ENCODE peak calls at places on chromosomes 1 and 21, in ten cellular contexts. H is GDM1; A is stimulated activated CD4-positive, alpha-beta T cell treated with anti-CD3 and anti-CD28 coated beads, Interleukin-4, amount 100 ng/mL, for 1 hour; L is OCI-M1; U is NCI-H1092; X is GM04503; S is SHP77 treated with DMSO at 0.1 percent for 48 hours; R is activated CD8-positive, alpha-beta memory T cell treated with anti-CD3 and anti-CD28 coated beads for 48 hours; V is endothelial cell of umbilical vein; D is nucleus accumbens. O is an unnamed sample.
A peak's percentile ranks its signal among the peaks of the same experiment; 100 is the strongest.

GRCh38 chr1:44500181-44501021 is 95.3 kb downstream of the RNF220 start:
- DNase-seq in U (peak; percentile 16), D (no peak), R (no peak), A (no peak), V (peak; percentile 59), H (no peak), L (no peak), S (no peak), X (no peak), O (no peak)

GRCh38 chr1:204506969-204507316 is 9.3 kb upstream of the MDM4 start:
- DNase-seq in X (peak; percentile 68), S (peak; percentile 84), R (peak; percentile 99), A (peak; percentile 72), H (peak; percentile 83), L (peak; percentile 99), U (peak; percentile 94), V (peak; percentile 97), D (peak; percentile 72), O (peak; percentile 92)

GRCh38 chr1:5915587-5916571 is 76.3 kb downstream of the NPHP4 start:
- DNase-seq in V (peak; percentile 40), D (no peak), S (no peak), L (peak; percentile 63), H (no peak), A (peak; percentile 22), X (peak; percentile 12), U (no peak), R (no peak), O (peak; percentile 58)

GRCh38 chr1:22957066-22957465 is 15.6 kb downstream of the LACTBL1 start:
- DNase-seq in A (no peak), H (no peak), L (no peak), R (no peak), X (no peak), D (no peak), V (no peak), U (no peak), S (no peak), O (no peak)

GRCh38 chr21:46189213-46189958 is 5.1 kb upstream of the SPATC1L start:
- DNase-seq in R (no peak), H (no peak), L (no peak), D (no peak), U (no peak), X (no peak), S (no peak), V (peak; percentile 14), A (no peak), O (peak; percentile 45)

GRCh38 chr21:17738171-17738953 is 80.8 kb downstream of the C21orf91 start:
- DNase-seq in V (peak; percentile 9), L (no peak), U (no peak), S (no peak), R (no peak), A (no peak), H (no peak), D (no peak), X (no peak), O (no peak)

GRCh38 chr1:3880429-3881190 is 19.5 kb downstream of the C1orf174 start:
- DNase-seq in X (no peak), A (no peak), S (no peak), U (no peak), L (no peak), R (no peak), D (no peak), V (no peak), H (no peak), O (no peak)

GRCh38 chr1:17239420-17239819 is 9.5 kb upstream of the PADI3 start:
- DNase-seq in A (no peak), X (peak; percentile 71), S (peak; percentile 50), V (peak; percentile 73), H (peak; percentile 79), L (peak; percentile 83), R (no peak), U (peak; percentile 63), D (no peak), O (peak; percentile 94)

GRCh38 chr21:38351961-38352521 is 95.2 kb downstream of the KCNJ15 start:
- DNase-seq in U (peak; percentile 37), R (no peak), X (peak; percentile 74), V (peak; percentile 72), S (no peak), H (no peak), A (no peak), L (peak; percentile 28), D (no peak), O (peak; percentile 91)

GRCh38 chr1:109047339-109047738 is 5.4 kb upstream of the WDR47 start:
- DNase-seq in D (no peak), A (no peak), V (no peak), S (no peak), R (no peak), U (no peak), X (no peak), L (no peak), H (no peak), O (no peak)

GRCh38 chr1:156114919-156115513 is 505 bp downstream of the LMNA start:
- DNase-seq in H (no peak), R (no peak), U (no peak), D (no peak), X (no peak), S (no peak), V (peak; percentile 38), A (peak; percentile 29), L (peak; percentile 68), O (no peak)

GRCh38 chr1:114219247-114219872 is 65.7 kb upstream of the SYT6 start:
- DNase-seq in S (no peak), U (no peak), X (no peak), A (no peak), R (no peak), D (no peak), H (no peak), V (no peak), L (peak; percentile 40), O (peak; percentile 25)

GRCh38 chr1:54442185-54442584 is 36.0 kb upstream of the SSBP3 start:
- DNase-seq in X (no peak), S (no peak), H (no peak), L (no peak), D (no peak), A (no peak), R (no peak), U (no peak), V (no peak), O (no peak)

GRCh38 chr1:154327466-154328317 is 2.4 kb downstream of the ATP8B2 start:
- DNase-seq in V (peak; percentile 74), S (no peak), L (no peak), R (no peak), A (no peak), X (no peak), U (no peak), H (peak; percentile 83), D (no peak), O (no peak)

GRCh38 chr1:36109041-36109679 is 15.9 kb downstream of the COL8A2 start:
- DNase-seq in X (no peak), H (no peak), A (peak; percentile 26), L (no peak), V (no peak), D (no peak), U (no peak), S (no peak), R (no peak), O (peak; percentile 88)

GRCh38 chr1:66652556-66652955 is 99.7 kb upstream of the DYNLT5 start:
- DNase-seq in U (no peak), H (no peak), D (peak; percentile 22), X (no peak), A (no peak), L (peak; percentile 5), R (no peak), S (no peak), V (no peak), O (peak; percentile 6)

GRCh38 chr21:33127154-33127893 is 57.4 kb downstream of the OLIG1 start:
- DNase-seq in H (peak; percentile 60), L (peak; percentile 88), S (no peak), U (peak; percentile 77), R (peak; percentile 58), D (peak; percentile 53), V (peak; percentile 70), A (peak; percentile 57), X (peak; percentile 11), O (peak; percentile 48)

GRCh38 chr1:244667797-244668196 is 14.9 kb downstream of the DESI2 start:
- DNase-seq in X (no peak), H (no peak), A (no peak), R (no peak), U (no peak), S (no peak), D (no peak), V (no peak), L (no peak), O (no peak)

GRCh38 chr1:17700981-17701870 is 53.9 kb upstream of the ACTL8 start:
- DNase-seq in U (no peak), S (no peak), R (no peak), L (no peak), A (no peak), V (no peak), D (no peak), H (no peak), X (no peak), O (no peak)

GRCh38 chr1:229430761-229431269 is 3.1 kb downstream of the ACTA1 start:
- DNase-seq in D (no peak), H (no peak), L (peak; percentile 60), A (peak; percentile 50), R (no peak), V (peak; percentile 33), X (no peak), U (no peak), S (no peak), O (peak; percentile 33)

GRCh38 chr21:38277501-38278111 is 20.8 kb downstream of the KCNJ15 start:
- DNase-seq in X (peak; percentile 94), R (no peak), D (peak; percentile 19), H (peak; percentile 11), L (peak; percentile 54), U (no peak), V (peak; percentile 62), S (no peak), A (no peak), O (peak; percentile 99)